ENCODE peak calls at places on chromosomes 2 and 18, in eight cellular contexts. One of them, this sample, is unnamed.

GRCh38 chr2:128624956-128625355 is 306.3 kb upstream of the HS6ST1 start:
- DNase-seq in NB4: no peak
- DNase-seq in dorsolateral prefrontal cortex: no peak
- DNase-seq in SK-N-SH: no peak
- DNase-seq in IMR-90: no peak
- DNase-seq in astrocyte: no peak
- DNase-seq in suprapubic skin: no peak
- DNase-seq in fibroblast of pulmonary artery: no peak
- DNase-seq in this sample: no peak

GRCh38 chr2:229417906-229418305 is 146.8 kb upstream of the PID1 start:
- DNase-seq in suprapubic skin: no peak
- DNase-seq in NB4: no peak
- DNase-seq in dorsolateral prefrontal cortex: no peak
- DNase-seq in fibroblast of pulmonary artery: no peak
- DNase-seq in IMR-90: no peak
- DNase-seq in astrocyte: no peak
- DNase-seq in SK-N-SH: no peak
- DNase-seq in this sample: no peak

GRCh38 chr2:62381672-62382071 is 124.3 kb downstream of the TMEM17 start:
- DNase-seq in SK-N-SH: no peak
- DNase-seq in dorsolateral prefrontal cortex: no peak
- DNase-seq in NB4: no peak
- DNase-seq in suprapubic skin: no peak
- DNase-seq in fibroblast of pulmonary artery: no peak
- DNase-seq in astrocyte: no peak
- DNase-seq in IMR-90: no peak
- DNase-seq in this sample: no peak

GRCh38 chr2:23924589-23925359 is 2.1 kb downstream of the ATAD2B start:
- DNase-seq in SK-N-SH: no peak
- DNase-seq in fibroblast of pulmonary artery: no peak
- DNase-seq in NB4: peak
- DNase-seq in dorsolateral prefrontal cortex: no peak
- DNase-seq in suprapubic skin: no peak
- DNase-seq in astrocyte: no peak
- DNase-seq in IMR-90: no peak
- DNase-seq in this sample: no peak

GRCh38 chr2:62038980-62039771 is 133.7 kb downstream of the COMMD1 start:
- DNase-seq in NB4: peak
- DNase-seq in IMR-90: peak
- DNase-seq in dorsolateral prefrontal cortex: no peak
- DNase-seq in suprapubic skin: no peak
- DNase-seq in SK-N-SH: no peak
- DNase-seq in fibroblast of pulmonary artery: peak
- DNase-seq in astrocyte: peak
- DNase-seq in this sample: peak

GRCh38 chr2:224887159-224887558 is 155.1 kb downstream of the DOCK10 start:
- DNase-seq in fibroblast of pulmonary artery: peak
- DNase-seq in dorsolateral prefrontal cortex: no peak
- DNase-seq in astrocyte: peak
- DNase-seq in IMR-90: peak
- DNase-seq in suprapubic skin: no peak
- DNase-seq in NB4: peak
- DNase-seq in SK-N-SH: no peak
- DNase-seq in this sample: peak

GRCh38 chr2:172181840-172182239 is 79.1 kb upstream of the DLX2 start:
- DNase-seq in dorsolateral prefrontal cortex: no peak
- DNase-seq in astrocyte: peak
- DNase-seq in SK-N-SH: no peak
- DNase-seq in suprapubic skin: no peak
- DNase-seq in IMR-90: peak
- DNase-seq in fibroblast of pulmonary artery: peak
- DNase-seq in NB4: no peak
- DNase-seq in this sample: no peak

GRCh38 chr2:205800804-205801203 is 118.5 kb downstream of the NRP2 start:
- DNase-seq in SK-N-SH: no peak
- DNase-seq in astrocyte: peak
- DNase-seq in fibroblast of pulmonary artery: peak
- DNase-seq in IMR-90: peak
- DNase-seq in dorsolateral prefrontal cortex: no peak
- DNase-seq in NB4: no peak
- DNase-seq in suprapubic skin: no peak
- DNase-seq in this sample: peak

GRCh38 chr2:86253424-86253823 is 54.2 kb downstream of the MRPL35 start:
- DNase-seq in IMR-90: no peak
- DNase-seq in suprapubic skin: no peak
- DNase-seq in fibroblast of pulmonary artery: no peak
- DNase-seq in astrocyte: no peak
- DNase-seq in SK-N-SH: no peak
- DNase-seq in dorsolateral prefrontal cortex: no peak
- DNase-seq in NB4: no peak
- DNase-seq in this sample: no peak

GRCh38 chr2:112048887-112049286 is 6.2 kb upstream of the TMEM87B start:
- DNase-seq in fibroblast of pulmonary artery: peak
- DNase-seq in SK-N-SH: peak
- DNase-seq in astrocyte: peak
- DNase-seq in dorsolateral prefrontal cortex: no peak
- DNase-seq in suprapubic skin: no peak
- DNase-seq in IMR-90: peak
- DNase-seq in NB4: peak
- DNase-seq in this sample: peak

GRCh38 chr2:106053116-106053515 is 141.0 kb downstream of the UXS1 start:
- DNase-seq in SK-N-SH: no peak
- DNase-seq in IMR-90: peak
- DNase-seq in NB4: no peak
- DNase-seq in suprapubic skin: no peak
- DNase-seq in fibroblast of pulmonary artery: peak
- DNase-seq in dorsolateral prefrontal cortex: no peak
- DNase-seq in astrocyte: peak
- DNase-seq in this sample: peak

GRCh38 chr2:120737802-120738516 is 2.3 kb downstream of the GLI2 start:
- DNase-seq in SK-N-SH: no peak
- DNase-seq in astrocyte: no peak
- DNase-seq in NB4: no peak
- DNase-seq in IMR-90: no peak
- DNase-seq in fibroblast of pulmonary artery: no peak
- DNase-seq in suprapubic skin: no peak
- DNase-seq in dorsolateral prefrontal cortex: no peak
- DNase-seq in this sample: no peak

GRCh38 chr2:177606636-177607035 is 214.1 kb downstream of the AGPS start:
- DNase-seq in NB4: no peak
- DNase-seq in IMR-90: peak
- DNase-seq in suprapubic skin: no peak
- DNase-seq in SK-N-SH: no peak
- DNase-seq in fibroblast of pulmonary artery: no peak
- DNase-seq in dorsolateral prefrontal cortex: no peak
- DNase-seq in astrocyte: peak
- DNase-seq in this sample: peak

GRCh38 chr18:36187138-36187825 is at the start of gene MOCOS:
- DNase-seq in suprapubic skin: peak
- DNase-seq in astrocyte: no peak
- DNase-seq in SK-N-SH: peak
- DNase-seq in fibroblast of pulmonary artery: peak
- DNase-seq in IMR-90: peak
- DNase-seq in NB4: peak
- DNase-seq in dorsolateral prefrontal cortex: peak
- DNase-seq in this sample: peak

GRCh38 chr2:85740193-85740592 is 13.6 kb upstream of the ATOH8 start:
- DNase-seq in NB4: no peak
- DNase-seq in suprapubic skin: no peak
- DNase-seq in SK-N-SH: no peak
- DNase-seq in IMR-90: no peak
- DNase-seq in astrocyte: no peak
- DNase-seq in dorsolateral prefrontal cortex: no peak
- DNase-seq in fibroblast of pulmonary artery: no peak
- DNase-seq in this sample: no peak

GRCh38 chr18:1983746-1984515 is 587.4 kb downstream of the METTL4 start:
- DNase-seq in astrocyte: no peak
- DNase-seq in suprapubic skin: no peak
- DNase-seq in fibroblast of pulmonary artery: no peak
- DNase-seq in SK-N-SH: no peak
- DNase-seq in dorsolateral prefrontal cortex: no peak
- DNase-seq in NB4: no peak
- DNase-seq in IMR-90: no peak
- DNase-seq in this sample: no peak
- H3K4me3 ChIP-seq in astrocyte: no peak
- H3K4me3 ChIP-seq in suprapubic skin: no peak
- H3K4me3 ChIP-seq in fibroblast of pulmonary artery: no peak
- H3K4me3 ChIP-seq in SK-N-SH: no peak
- H3K4me3 ChIP-seq in dorsolateral prefrontal cortex: no peak
- H3K4me3 ChIP-seq in NB4: no peak
- H3K4me3 ChIP-seq in IMR-90: no peak
- H3K4me3 ChIP-seq in this sample: no peak

DNA sequence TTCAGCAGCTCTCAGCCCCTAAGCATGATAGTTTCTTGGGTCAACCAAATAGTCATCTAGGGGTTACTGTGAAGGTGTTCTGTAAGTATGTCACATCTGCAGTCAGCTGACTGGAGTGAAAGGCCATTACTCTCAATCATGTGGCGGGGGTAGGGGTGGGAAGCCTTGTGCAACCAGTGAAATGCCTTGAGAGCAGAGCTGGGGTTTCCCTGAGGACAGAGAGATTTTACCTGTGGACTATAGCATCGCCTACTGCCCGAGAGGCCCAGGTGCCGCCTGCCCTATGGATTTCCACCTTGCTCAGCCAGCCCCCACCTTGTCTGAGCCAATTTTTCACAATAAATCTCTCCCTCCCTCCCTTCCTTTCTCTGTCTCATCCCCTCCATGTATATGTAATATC is 20.9 kb upstream of the KLF11 start:
- DNase-seq in SK-N-SH: no peak
- DNase-seq in IMR-90: no peak
- DNase-seq in dorsolateral prefrontal cortex: no peak
- DNase-seq in fibroblast of pulmonary artery: no peak
- DNase-seq in NB4: no peak
- DNase-seq in astrocyte: no peak
- DNase-seq in suprapubic skin: no peak
- DNase-seq in this sample: no peak
- TF ChIP-seq CTCF in SK-N-SH: no peak
- TF ChIP-seq CTCF in IMR-90: no peak
- TF ChIP-seq CTCF in dorsolateral prefrontal cortex: no peak
- TF ChIP-seq CTCF in fibroblast of pulmonary artery: no peak
- TF ChIP-seq CTCF in NB4: no peak
- TF ChIP-seq CTCF in astrocyte: no peak
- TF ChIP-seq CTCF in suprapubic skin: no peak
- TF ChIP-seq CTCF in this sample: no peak

GRCh38 chr2:176096243-176096985 is 3.2 kb upstream of the HOXD12 start:
- DNase-seq in IMR-90: no peak
- DNase-seq in astrocyte: no peak
- DNase-seq in dorsolateral prefrontal cortex: no peak
- DNase-seq in SK-N-SH: no peak
- DNase-seq in suprapubic skin: no peak
- DNase-seq in NB4: peak
- DNase-seq in fibroblast of pulmonary artery: no peak
- DNase-seq in this sample: no peak
- H3K4me3 ChIP-seq in IMR-90: peak
- H3K4me3 ChIP-seq in astrocyte: no peak
- H3K4me3 ChIP-seq in dorsolateral prefrontal cortex: no peak
- H3K4me3 ChIP-seq in SK-N-SH: no peak
- H3K4me3 ChIP-seq in suprapubic skin: peak
- H3K4me3 ChIP-seq in NB4: peak
- H3K4me3 ChIP-seq in fibroblast of pulmonary artery: peak
- H3K4me3 ChIP-seq in this sample: no peak

DNA sequence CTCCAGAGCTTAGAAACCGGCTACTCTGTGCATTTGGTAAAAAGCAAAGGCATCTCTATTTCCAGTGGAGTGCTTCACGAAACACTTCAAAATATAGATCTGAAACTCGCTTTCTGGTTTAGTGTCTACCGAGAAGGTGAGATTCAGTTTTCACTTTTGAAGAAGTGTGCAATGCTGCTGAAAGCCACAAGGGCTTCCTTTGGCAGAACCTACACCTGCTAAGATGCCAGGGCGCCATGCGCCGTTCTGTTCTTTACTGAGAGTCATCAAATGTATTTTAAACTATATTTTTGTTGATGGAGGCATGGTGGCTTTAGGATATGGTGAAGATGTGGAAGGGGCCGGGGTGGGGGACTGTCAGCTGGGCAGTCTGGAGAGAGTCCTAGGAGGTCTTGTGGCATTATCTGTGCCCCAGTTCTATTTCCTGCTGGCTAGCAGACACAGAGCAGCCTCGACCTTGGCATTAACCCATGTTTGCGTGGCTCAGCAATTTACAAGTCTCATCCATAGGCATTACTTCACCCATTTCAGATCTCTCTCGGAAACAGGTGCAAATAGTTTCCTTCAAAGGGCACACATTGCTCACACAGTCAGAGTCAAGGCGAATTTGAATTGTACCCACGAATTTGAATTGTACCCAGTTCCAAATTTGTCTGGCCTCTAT is 46.7 kb upstream of the KCNF1 start:
- DNase-seq in IMR-90: no peak
- DNase-seq in dorsolateral prefrontal cortex: no peak
- DNase-seq in suprapubic skin: no peak
- DNase-seq in NB4: no peak
- DNase-seq in astrocyte: no peak
- DNase-seq in SK-N-SH: no peak
- DNase-seq in fibroblast of pulmonary artery: no peak
- DNase-seq in this sample: no peak
- TF ChIP-seq CTCF in IMR-90: no peak
- TF ChIP-seq CTCF in dorsolateral prefrontal cortex: peak
- TF ChIP-seq CTCF in suprapubic skin: no peak
- TF ChIP-seq CTCF in NB4: no peak
- TF ChIP-seq CTCF in astrocyte: peak
- TF ChIP-seq CTCF in SK-N-SH: peak
- TF ChIP-seq CTCF in fibroblast of pulmonary artery: no peak
- TF ChIP-seq CTCF in this sample: peak

GRCh38 chr2:187403568-187404260 is 44.3 kb downstream of the CALCRL start:
- DNase-seq in NB4: no peak
- DNase-seq in suprapubic skin: no peak
- DNase-seq in fibroblast of pulmonary artery: peak
- DNase-seq in astrocyte: peak
- DNase-seq in dorsolateral prefrontal cortex: no peak
- DNase-seq in IMR-90: no peak
- DNase-seq in SK-N-SH: no peak
- DNase-seq in this sample: peak
- H3K4me3 ChIP-seq in NB4: no peak
- H3K4me3 ChIP-seq in suprapubic skin: no peak
- H3K4me3 ChIP-seq in fibroblast of pulmonary artery: no peak
- H3K4me3 ChIP-seq in astrocyte: peak
- H3K4me3 ChIP-seq in dorsolateral prefrontal cortex: peak
- H3K4me3 ChIP-seq in IMR-90: no peak
- H3K4me3 ChIP-seq in SK-N-SH: no peak
- H3K4me3 ChIP-seq in this sample: no peak